ENCODE peak calls at places on chromosome X, in nine cellular contexts. Z is CD4-positive, CD25-positive, alpha-beta regulatory T cell; N is activated T-cell treated with anti-CD3 and anti-CD28 coated beads, Interleukin-2, amount 50 U/mL, for 72 hours; P is effector memory CD8-positive, alpha-beta T cell; S is psoas muscle; C is LNCaP clone FGC; X is RKO; K is HTR-8/SVneo; F is heart left ventricle. L is an unnamed sample.

GRCh38 chrX:150508461-150509367 is 59.7 kb upstream of the MTM1 start:
- DNase-seq in Z (no peak), N (no peak), S (peak), C (no peak), K (no peak), F (peak), X (no peak), P (no peak), L (no peak)

GRCh38 chrX:103398321-103398937 is 22.1 kb downstream of the BEX3 start:
- DNase-seq in X (peak), S (no peak), C (no peak), P (no peak), N (no peak), K (no peak), F (no peak), Z (no peak), L (no peak)

GRCh38 chrX:6383488-6383887 is 151.4 kb downstream of the VCX3A start:
- DNase-seq in Z (no peak), K (no peak), C (no peak), F (no peak), S (no peak), X (no peak), P (no peak), N (no peak), L (no peak)

GRCh38 chrX:109596015-109596414 is 29.0 kb downstream of the KCNE5 start:
- DNase-seq in C (peak), X (no peak), N (no peak), P (no peak), K (no peak), S (no peak), Z (no peak), F (no peak), L (no peak)

GRCh38 chrX:19863237-19864223 is 23.9 kb downstream of the SH3KBP1 start:
- DNase-seq in S (no peak), X (no peak), C (no peak), Z (no peak), F (no peak), P (no peak), K (no peak), N (no peak), L (no peak)

GRCh38 chrX:40083979-40084359 is 13.8 kb downstream of the BCOR start:
- DNase-seq in X (no peak), Z (no peak), F (no peak), P (no peak), C (no peak), K (no peak), N (no peak), S (no peak), L (no peak)

GRCh38 chrX:14832591-14832990 is 40.3 kb downstream of the FANCB start:
- DNase-seq in P (no peak), C (no peak), K (no peak), S (no peak), X (no peak), Z (no peak), N (no peak), F (no peak), L (no peak)

GRCh38 chrX:2608638-2609430 is 82.3 kb upstream of the CD99 start:
- DNase-seq in F (peak), S (peak), K (peak), X (peak), P (peak), C (peak), Z (peak), N (peak), L (peak)

GRCh38 chrX:109533631-109534030 is 3.0 kb upstream of the NXT2 start:
- DNase-seq in S (no peak), N (no peak), F (no peak), C (no peak), X (peak), P (no peak), K (no peak), Z (no peak), L (no peak)

GRCh38 chrX:77167993-77168392 is 279.2 kb upstream of the FGF16 start:
- DNase-seq in P (no peak), S (no peak), X (no peak), F (no peak), N (no peak), Z (no peak), C (no peak), K (no peak), L (no peak)

GRCh38 chrX:19624754-19625153 is 109.4 kb upstream of the MAP3K15 start:
- DNase-seq in F (no peak), Z (no peak), P (no peak), N (no peak), C (no peak), X (peak), S (no peak), K (no peak), L (no peak)

GRCh38 chrX:27740933-27741332 is 66.9 kb upstream of the MAGEB10 start:
- DNase-seq in Z (no peak), P (no peak), N (no peak), K (no peak), X (no peak), C (no peak), F (no peak), S (no peak), L (no peak)

GRCh38 chrX:48919360-48919821 is 567 bp upstream of the PIM2 start:
- DNase-seq in X (peak), C (no peak), P (no peak), S (no peak), Z (no peak), K (no peak), F (peak), N (peak), L (no peak)

GRCh38 chrX:55487143-55487542 is 2.5 kb downstream of the USP51 start:
- DNase-seq in P (no peak), K (no peak), F (no peak), N (no peak), X (no peak), S (no peak), C (no peak), Z (no peak), L (no peak)

GRCh38 chrX:8743126-8743732 is 11.3 kb upstream of the ANOS1 start:
- DNase-seq in K (peak), F (peak), S (peak), C (no peak), N (peak), Z (peak), P (peak), X (peak), L (peak)

GRCh38 chrX:64205441-64205734 is at the start of gene AMER1:
- DNase-seq in S (no peak), F (no peak), N (no peak), X (peak), K (no peak), P (no peak), C (no peak), Z (no peak), L (no peak)

GRCh38 chrX:118523920-118524319 is 28.3 kb downstream of the DOCK11 start:
- DNase-seq in K (no peak), F (no peak), C (no peak), N (no peak), Z (peak), X (no peak), P (peak), S (no peak), L (no peak)